ENCODE peak calls at places on chromosomes 7 and 10, in eight cellular contexts. Y, L, P, T, W, J, I and D are unnamed samples. For H3K9me3 and H3K27me3, the result is how much of the 10 kb centered on the place peaks cover.

GRCh38 chr7:50368366-50368765 is 63.9 kb downstream of the IKZF1 start:
- DNase-seq in Y (no peak), L (no peak), P (no peak), T (no peak), W (no peak), J (no peak), I (no peak), D (no peak)

GRCh38 chr7:149422914-149423285 is 38.0 kb downstream of the ZNF777 start:
- DNase-seq in Y (no peak), L (no peak), P (no peak), T (no peak), W (no peak), J (no peak), I (peak), D (peak)

GRCh38 chr10:96587255-96588059 is 645 bp upstream of the TM9SF3 start:
- DNase-seq in Y (no peak), L (peak), P (peak), T (peak), W (peak), J (peak), I (no peak), D (peak)

GRCh38 chr10:109207361-109207760 is 716.0 kb downstream of the XPNPEP1 start:
- DNase-seq in Y (no peak), L (no peak), P (no peak), T (no peak), W (no peak), J (no peak), I (no peak), D (no peak)

GRCh38 chr7:79646278-79646677 is 192.8 kb upstream of the MAGI2 start:
- DNase-seq in Y (no peak), L (no peak), P (no peak), T (no peak), W (no peak), J (no peak), I (no peak), D (no peak)

GRCh38 chr10:89837173-89838001 is 136.0 kb downstream of the KIF20B start:
- DNase-seq in Y (no peak), L (peak), P (no peak), T (peak), W (peak), J (peak), I (peak), D (peak)

GRCh38 chr7:79454325-79454960 is 976 bp upstream of the MAGI2 start:
- DNase-seq in Y (peak), L (peak), P (no peak), T (peak), W (peak), J (no peak), I (peak), D (no peak)

GRCh38 chr7:157851501-157852067 is 514.8 kb downstream of the DNAJB6 start:
- DNase-seq in Y (no peak), L (no peak), P (peak), T (peak), W (no peak), J (no peak), I (peak), D (peak)

GRCh38 chr10:110005716-110006115 is 2.1 kb upstream of the ADD3 start:
- DNase-seq in Y (peak), L (peak), P (peak), T (no peak), W (no peak), J (no peak), I (no peak), D (peak)

GRCh38 chr10:118800920-118801319 is 46.1 kb upstream of the CACUL1 start:
- DNase-seq in Y (peak), L (peak), P (peak), T (no peak), W (peak), J (no peak), I (peak), D (peak)

GRCh38 chr7:151824285-151824950 is 52.5 kb downstream of the PRKAG2 start:
- DNase-seq in Y (no peak), L (no peak), P (no peak), T (peak), W (peak), J (no peak), I (peak), D (no peak)

GRCh38 chr7:147586526-147586925 is 1004.0 kb upstream of the C7orf33 start:
- DNase-seq in Y (no peak), L (peak), P (no peak), T (no peak), W (no peak), J (no peak), I (no peak), D (no peak)

GRCh38 chr7:75756340-75757297 is 15.4 kb downstream of the CCL26 start:
- DNase-seq in Y (no peak), L (peak), P (peak), T (no peak), W (no peak), J (peak), I (no peak), D (peak)

GRCh38 chr7:101134399-101134980 is 7.6 kb downstream of the SERPINE1 start:
- DNase-seq in Y (no peak), L (peak), P (no peak), T (no peak), W (no peak), J (peak), I (no peak), D (no peak)

GRCh38 chr7:117993377-117994003 is 120.2 kb upstream of the CTTNBP2 start:
- DNase-seq in Y (peak), L (peak), P (peak), T (no peak), W (no peak), J (no peak), I (no peak), D (peak)

GRCh38 chr7:125878990-125879389 is 949.4 kb upstream of the POT1 start:
- DNase-seq in Y (no peak), L (no peak), P (no peak), T (no peak), W (no peak), J (no peak), I (no peak), D (no peak)

GRCh38 chr10:5956146-5956914 is 21.0 kb downstream of the IL15RA start:
- DNase-seq in Y (no peak), L (no peak), P (no peak), T (no peak), W (peak), J (no peak), I (peak), D (no peak)

GRCh38 chr10:6362879-6363278 is 160.1 kb downstream of the PFKFB3 start:
- DNase-seq in Y (no peak), L (no peak), P (no peak), T (no peak), W (no peak), J (no peak), I (no peak), D (no peak)

GRCh38 chr7:69837387-69838068 is 239.3 kb downstream of the AUTS2 start:
- DNase-seq in Y (no peak), L (peak), P (no peak), T (no peak), W (no peak), J (no peak), I (no peak), D (no peak)

GRCh38 chr7:42224391-42225003 is 12.5 kb downstream of the GLI3 start:
- DNase-seq in Y (no peak), L (no peak), P (no peak), T (no peak), W (no peak), J (no peak), I (no peak), D (no peak)

GRCh38 chr7:94382155-94382554 is 12.5 kb upstream of the COL1A2 start:
- DNase-seq in Y (no peak), L (peak), P (no peak), T (no peak), W (no peak), J (peak), I (no peak), D (no peak)

GRCh38 chr7:96182424-96183158 is 139.3 kb downstream of the SLC25A13 start:
- DNase-seq in Y (no peak), L (no peak), P (no peak), T (no peak), W (no peak), J (no peak), I (no peak), D (no peak)

GRCh38 chr7:128811631-128812430 is 18.4 kb upstream of the FLNC start:
- DNase-seq in Y (no peak), L (no peak), P (no peak), T (no peak), W (no peak), J (peak), I (no peak), D (no peak)

GRCh38 chr7:80923211-80923612 is 4.4 kb upstream of the SEMA3C start:
- DNase-seq in Y (peak), L (no peak), P (no peak), T (no peak), W (no peak), J (no peak), I (no peak), D (no peak)

GRCh38 chr10:9625266-9625776 is 1392.4 kb upstream of the CELF2 start:
- DNase-seq in Y (no peak), L (no peak), P (no peak), T (no peak), W (no peak), J (no peak), I (no peak), D (no peak)

GRCh38 chr10:49007128-49007527 is 67.5 kb upstream of the LRRC18 start:
- DNase-seq in Y (no peak), L (no peak), P (no peak), T (no peak), W (no peak), J (no peak), I (no peak), D (no peak)

GRCh38 chr10:103709341-103709920 is 145.9 kb downstream of the SH3PXD2A start:
- DNase-seq in Y (no peak), L (peak), P (no peak), T (no peak), W (no peak), J (no peak), I (no peak), D (no peak)

GRCh38 chr10:126972622-126973414 is 67.6 kb downstream of the DOCK1 start:
- DNase-seq in Y (no peak), L (peak), P (peak), T (no peak), W (no peak), J (peak), I (no peak), D (peak)

GRCh38 chr7:31122649-31123058 is 70.5 kb downstream of the ADCYAP1R1 start:
- DNase-seq in Y (peak), L (peak), P (peak), T (peak), W (peak), J (peak), I (no peak), D (peak)

GRCh38 chr10:29608062-29608461 is 26.7 kb downstream of the SVIL start:
- DNase-seq in Y (no peak), L (no peak), P (no peak), T (peak), W (no peak), J (no peak), I (no peak), D (no peak)

GRCh38 chr10:132516771-132517725 is 20.5 kb upstream of the INPP5A start:
- DNase-seq in Y (peak), L (peak), P (peak), T (peak), W (peak), J (peak), I (peak), D (peak)

GRCh38 chr7:38806912-38807311 is 102.1 kb downstream of the VPS41 start:
- DNase-seq in Y (no peak), L (no peak), P (no peak), T (no peak), W (no peak), J (no peak), I (no peak), D (no peak)

GRCh38 chr7:30965372-30965771 is 1.6 kb downstream of the GHRHR start:
- DNase-seq in Y (no peak), L (peak), P (no peak), T (no peak), W (no peak), J (no peak), I (no peak), D (no peak)

GRCh38 chr7:98913026-98913425 is 34.7 kb downstream of the TRRAP start:
- DNase-seq in Y (no peak), L (no peak), P (no peak), T (no peak), W (no peak), J (no peak), I (no peak), D (no peak)

GRCh38 chr10:108783897-108784296 is 1139.4 kb downstream of the XPNPEP1 start:
- DNase-seq in Y (peak), L (peak), P (peak), T (no peak), W (no peak), J (no peak), I (no peak), D (peak)

GRCh38 chr7:1809070-1809469 is 139.0 kb downstream of the ELFN1 start:
- DNase-seq in Y (no peak), L (no peak), P (no peak), T (no peak), W (no peak), J (no peak), I (peak), D (no peak)

GRCh38 chr10:109914966-109915365 is 8.3 kb downstream of the XPNPEP1 start:
- DNase-seq in Y (no peak), L (peak), P (peak), T (no peak), W (no peak), J (no peak), I (no peak), D (peak)

GRCh38 chr10:124588736-124589451 is 127.3 kb downstream of the LHPP start:
- DNase-seq in Y (peak), L (peak), P (peak), T (peak), W (peak), J (no peak), I (peak), D (peak)

GRCh38 chr7:16421333-16422099 is at the start of gene CRPPA:
- DNase-seq in Y (peak), L (peak), P (peak), T (peak), W (peak), J (peak), I (peak), D (peak)

GRCh38 chr7:70392870-70393269 is 739.1 kb upstream of the GALNT17 start:
- DNase-seq in Y (no peak), L (peak), P (no peak), T (no peak), W (no peak), J (no peak), I (no peak), D (no peak)

GRCh38 chr10:37301271-37301670 is 175.9 kb downstream of the ANKRD30A start:
- DNase-seq in Y (no peak), L (no peak), P (no peak), T (no peak), W (no peak), J (peak), I (no peak), D (no peak)
- H3K9me3 ChIP-seq in Y (under half), L (under half), P (under half), T (under half), W (under half), J (under half), I (under half), D (under half)

GRCh38 chr10:59958882-59959281 is 52.5 kb upstream of the CCDC6 start:
- DNase-seq in Y (no peak), L (no peak), P (no peak), T (no peak), W (no peak), J (no peak), I (no peak), D (no peak)
- H3K27me3 ChIP-seq in Y (under half), L (under half), P (under half), T (under half), W (under half), J (under half), I (under half), D (under half)

DNA sequence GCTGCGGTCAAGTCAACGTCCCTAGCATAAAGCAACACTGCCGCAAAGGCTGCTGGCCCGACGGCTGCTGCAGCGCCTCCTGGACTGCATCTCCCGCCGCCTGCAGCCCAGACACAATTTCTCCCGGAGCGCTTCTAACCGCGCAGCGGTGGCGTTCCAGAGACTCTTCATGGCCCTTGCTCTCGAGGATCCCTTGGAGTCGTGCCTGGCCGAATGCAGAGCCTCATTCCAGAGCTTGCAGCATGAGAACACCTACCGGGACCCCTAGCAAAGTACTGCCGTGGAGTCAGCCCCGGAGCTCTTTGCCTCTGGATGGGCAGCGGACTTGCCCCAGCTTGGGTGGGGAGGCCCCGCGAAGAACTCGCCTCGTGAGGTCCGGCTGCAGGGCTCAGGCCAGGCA is 79.7 kb upstream of the ZNF32 start:
- DNase-seq in Y (no peak), L (no peak), P (no peak), T (no peak), W (no peak), J (no peak), I (peak), D (no peak)
- H3K9me3 ChIP-seq in Y (under half), L (under half), P (under half), T (under half), W (under half), J (under half), I (under half), D (under half)

GRCh38 chr7:32947420-32947983 is 9.7 kb upstream of the FKBP9 start:
- DNase-seq in Y (no peak), L (no peak), P (no peak), T (no peak), W (no peak), J (no peak), I (no peak), D (no peak)
- H3K27me3 ChIP-seq in Y (under half), L (under half), P (under half), T (under half), W (under half), J (under half), I (under half), D (under half)

GRCh38 chr10:73950155-73950554 is 39.2 kb downstream of the PLAU start:
- DNase-seq in Y (no peak), L (no peak), P (no peak), T (no peak), W (no peak), J (no peak), I (peak), D (no peak)

GRCh38 chr10:73944356-73945100 is 33.6 kb downstream of the PLAU start:
- DNase-seq in Y (no peak), L (no peak), P (no peak), T (no peak), W (no peak), J (no peak), I (no peak), D (no peak)

GRCh38 chr10:73950569-73950968 is 39.6 kb downstream of the PLAU start:
- DNase-seq in Y (peak), L (no peak), P (no peak), T (no peak), W (no peak), J (no peak), I (no peak), D (no peak)

GRCh38 chr10:73946253-73947145 is 35.6 kb downstream of the PLAU start:
- DNase-seq in Y (no peak), L (no peak), P (no peak), T (no peak), W (no peak), J (peak), I (peak), D (no peak)

DNA sequence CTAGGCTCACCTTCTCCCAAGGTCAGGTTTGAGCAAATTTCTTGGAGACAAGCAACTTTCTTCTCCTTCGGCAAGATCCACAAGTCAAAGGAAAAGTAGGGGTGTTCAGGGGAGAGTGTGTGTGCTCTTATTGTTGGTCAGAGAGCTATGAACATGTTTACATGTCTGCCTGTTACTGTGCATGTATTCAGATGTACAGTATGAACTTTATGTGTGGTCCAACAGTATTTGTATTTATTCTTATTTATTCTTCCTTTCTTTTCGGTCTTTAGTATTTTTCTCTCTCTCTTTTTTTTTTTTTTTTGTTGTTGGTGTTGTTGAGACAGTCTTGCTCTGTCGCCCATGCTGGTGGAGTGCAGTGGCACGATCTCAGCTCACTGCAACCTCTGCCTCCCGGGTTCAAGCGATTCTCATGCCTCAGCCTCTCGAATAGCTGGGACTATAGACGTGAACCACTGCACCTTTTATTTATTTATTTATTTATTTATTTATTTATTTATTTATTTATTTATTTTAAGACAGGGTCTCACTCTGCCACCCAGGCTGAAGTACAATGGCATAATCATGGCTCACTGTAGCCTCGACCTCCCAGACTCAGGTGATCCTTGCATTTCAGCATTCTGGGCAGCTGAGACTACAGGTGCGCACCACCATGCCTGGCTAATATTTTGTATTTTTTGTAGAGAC is 38.2 kb downstream of the PLAU start:
- DNase-seq in Y (no peak), L (no peak), P (no peak), T (no peak), W (no peak), J (no peak), I (peak), D (no peak)
- H3K9me3 ChIP-seq in Y (under half), L (under half), P (under half), T (under half), W (under half), J (under half), I (under half), D (under half)

GRCh38 chr10:93086289-93086688 is 12.6 kb downstream of the CYP26A1 start:
- DNase-seq in Y (no peak), L (no peak), P (no peak), T (no peak), W (no peak), J (no peak), I (no peak), D (no peak)

GRCh38 chr10:93081296-93081695 is 7.6 kb downstream of the CYP26A1 start:
- DNase-seq in Y (no peak), L (no peak), P (no peak), T (no peak), W (no peak), J (no peak), I (peak), D (no peak)

GRCh38 chr10:93085272-93085859 is 11.7 kb downstream of the CYP26A1 start:
- DNase-seq in Y (no peak), L (no peak), P (no peak), T (no peak), W (no peak), J (no peak), I (no peak), D (no peak)

GRCh38 chr10:93081834-93082233 is 8.1 kb downstream of the CYP26A1 start:
- DNase-seq in Y (no peak), L (no peak), P (peak), T (no peak), W (no peak), J (peak), I (no peak), D (no peak)

DNA sequence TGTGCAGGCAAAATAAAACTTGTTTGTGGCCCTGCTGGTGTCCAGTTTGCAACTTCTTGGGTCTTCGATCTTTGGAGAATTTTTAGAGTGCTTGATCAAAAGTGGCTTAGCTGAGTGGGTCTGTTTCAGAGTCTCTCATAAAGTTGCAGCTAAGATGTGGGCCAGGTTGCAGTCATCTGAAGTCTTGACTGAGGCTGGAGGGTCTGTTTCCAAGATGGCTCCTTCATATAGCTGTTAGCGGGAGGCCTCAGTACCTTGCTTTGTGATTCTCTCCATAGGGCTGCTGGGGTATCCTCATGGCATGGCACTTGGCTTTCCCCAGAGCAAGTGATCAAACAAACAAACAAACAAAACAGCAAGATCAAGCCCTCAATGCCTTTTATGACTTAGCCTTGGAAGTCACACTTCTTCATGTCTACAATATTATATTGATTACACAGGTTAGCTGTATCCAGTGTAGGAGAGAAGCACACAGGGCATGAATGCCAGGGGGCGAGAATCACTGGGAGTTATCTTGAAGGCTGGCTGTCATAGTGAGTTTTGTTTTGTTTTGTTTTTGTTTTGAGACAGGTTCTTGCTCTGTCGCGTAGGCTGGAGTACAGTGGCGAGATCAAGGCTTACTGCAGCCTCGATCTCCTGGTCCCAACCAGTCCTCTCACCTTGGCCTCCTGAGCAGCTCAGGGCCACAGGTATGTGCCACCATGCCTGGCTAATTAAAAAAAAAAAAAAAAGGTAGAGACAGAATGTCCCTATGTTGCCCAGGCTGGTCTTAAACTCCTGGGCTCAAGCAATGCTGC is 10.2 kb downstream of the CYP26A1 start:
- DNase-seq in Y (no peak), L (no peak), P (no peak), T (no peak), W (no peak), J (no peak), I (no peak), D (no peak)
- H3K27me3 ChIP-seq in Y (under half), L (under half), P (under half), T (under half), W (under half), J (under half), I (under half), D (under half)